ENCODE peak calls at places on chromosomes 4 and X, in ten cellular contexts. One of them, this sample, is unnamed.

GRCh38 chr4:54482529-54482961 is 175.2 kb upstream of the KIT start:
- DNase-seq in CD4-positive, alpha-beta T cell: no peak
- DNase-seq in endothelial cell: no peak
- DNase-seq in activated T-helper 9 cell treated with anti-CD3 and anti-CD28 coated beads, Interleukin-2, amount 50 U/mL, for 16 hours: no peak
- DNase-seq in stimulated activated CD4-positive, alpha-beta T cell treated with anti-CD3 and anti-CD28 coated beads, Interleukin-2, amount 100 ng/mL, for 48 hours: no peak
- DNase-seq in effector memory CD8-positive, alpha-beta T cell: no peak
- DNase-seq in non-pigmented ciliary epithelial cell: no peak
- DNase-seq in T-cell: no peak
- DNase-seq in left ventricle myocardium inferior: no peak
- DNase-seq in activated CD8-positive, alpha-beta memory T cell treated with anti-CD3 and anti-CD28 coated beads, Interleukin-2, amount 50 U/mL, for 4 hours: no peak
- DNase-seq in this sample: no peak

GRCh38 chrX:47814853-47815252 is 21.8 kb upstream of the ZNF81 start:
- DNase-seq in CD4-positive, alpha-beta T cell: no peak
- DNase-seq in endothelial cell: no peak
- DNase-seq in activated T-helper 9 cell treated with anti-CD3 and anti-CD28 coated beads, Interleukin-2, amount 50 U/mL, for 16 hours: no peak
- DNase-seq in stimulated activated CD4-positive, alpha-beta T cell treated with anti-CD3 and anti-CD28 coated beads, Interleukin-2, amount 100 ng/mL, for 48 hours: no peak
- DNase-seq in effector memory CD8-positive, alpha-beta T cell: no peak
- DNase-seq in non-pigmented ciliary epithelial cell: no peak
- DNase-seq in T-cell: no peak
- DNase-seq in left ventricle myocardium inferior: no peak
- DNase-seq in activated CD8-positive, alpha-beta memory T cell treated with anti-CD3 and anti-CD28 coated beads, Interleukin-2, amount 50 U/mL, for 4 hours: no peak
- DNase-seq in this sample: no peak

GRCh38 chr4:113943863-113944262 is 35.6 kb downstream of the ARSJ start:
- DNase-seq in CD4-positive, alpha-beta T cell: no peak
- DNase-seq in endothelial cell: no peak
- DNase-seq in activated T-helper 9 cell treated with anti-CD3 and anti-CD28 coated beads, Interleukin-2, amount 50 U/mL, for 16 hours: no peak
- DNase-seq in stimulated activated CD4-positive, alpha-beta T cell treated with anti-CD3 and anti-CD28 coated beads, Interleukin-2, amount 100 ng/mL, for 48 hours: no peak
- DNase-seq in effector memory CD8-positive, alpha-beta T cell: no peak
- DNase-seq in non-pigmented ciliary epithelial cell: no peak
- DNase-seq in T-cell: no peak
- DNase-seq in left ventricle myocardium inferior: no peak
- DNase-seq in activated CD8-positive, alpha-beta memory T cell treated with anti-CD3 and anti-CD28 coated beads, Interleukin-2, amount 50 U/mL, for 4 hours: no peak
- DNase-seq in this sample: no peak

GRCh38 chr4:52051615-52052474 is 741 bp downstream of the SPATA18 start:
- DNase-seq in CD4-positive, alpha-beta T cell: no peak
- DNase-seq in endothelial cell: peak
- DNase-seq in activated T-helper 9 cell treated with anti-CD3 and anti-CD28 coated beads, Interleukin-2, amount 50 U/mL, for 16 hours: no peak
- DNase-seq in stimulated activated CD4-positive, alpha-beta T cell treated with anti-CD3 and anti-CD28 coated beads, Interleukin-2, amount 100 ng/mL, for 48 hours: no peak
- DNase-seq in effector memory CD8-positive, alpha-beta T cell: no peak
- DNase-seq in non-pigmented ciliary epithelial cell: peak
- DNase-seq in T-cell: no peak
- DNase-seq in left ventricle myocardium inferior: peak
- DNase-seq in activated CD8-positive, alpha-beta memory T cell treated with anti-CD3 and anti-CD28 coated beads, Interleukin-2, amount 50 U/mL, for 4 hours: no peak
- DNase-seq in this sample: peak

GRCh38 chrX:123348468-123348867 is 164.4 kb downstream of the GRIA3 start:
- DNase-seq in CD4-positive, alpha-beta T cell: no peak
- DNase-seq in endothelial cell: no peak
- DNase-seq in activated T-helper 9 cell treated with anti-CD3 and anti-CD28 coated beads, Interleukin-2, amount 50 U/mL, for 16 hours: no peak
- DNase-seq in stimulated activated CD4-positive, alpha-beta T cell treated with anti-CD3 and anti-CD28 coated beads, Interleukin-2, amount 100 ng/mL, for 48 hours: no peak
- DNase-seq in effector memory CD8-positive, alpha-beta T cell: no peak
- DNase-seq in non-pigmented ciliary epithelial cell: no peak
- DNase-seq in T-cell: no peak
- DNase-seq in left ventricle myocardium inferior: no peak
- DNase-seq in activated CD8-positive, alpha-beta memory T cell treated with anti-CD3 and anti-CD28 coated beads, Interleukin-2, amount 50 U/mL, for 4 hours: no peak
- DNase-seq in this sample: no peak

GRCh38 chr4:174423257-174423944 is 98.9 kb downstream of the HPGD start:
- DNase-seq in CD4-positive, alpha-beta T cell: no peak
- DNase-seq in endothelial cell: no peak
- DNase-seq in activated T-helper 9 cell treated with anti-CD3 and anti-CD28 coated beads, Interleukin-2, amount 50 U/mL, for 16 hours: no peak
- DNase-seq in stimulated activated CD4-positive, alpha-beta T cell treated with anti-CD3 and anti-CD28 coated beads, Interleukin-2, amount 100 ng/mL, for 48 hours: no peak
- DNase-seq in effector memory CD8-positive, alpha-beta T cell: no peak
- DNase-seq in non-pigmented ciliary epithelial cell: peak
- DNase-seq in T-cell: no peak
- DNase-seq in left ventricle myocardium inferior: no peak
- DNase-seq in activated CD8-positive, alpha-beta memory T cell treated with anti-CD3 and anti-CD28 coated beads, Interleukin-2, amount 50 U/mL, for 4 hours: no peak
- DNase-seq in this sample: no peak

GRCh38 chr4:117137143-117137542 is 51.8 kb upstream of the TRAM1L1 start:
- DNase-seq in CD4-positive, alpha-beta T cell: no peak
- DNase-seq in endothelial cell: no peak
- DNase-seq in activated T-helper 9 cell treated with anti-CD3 and anti-CD28 coated beads, Interleukin-2, amount 50 U/mL, for 16 hours: no peak
- DNase-seq in stimulated activated CD4-positive, alpha-beta T cell treated with anti-CD3 and anti-CD28 coated beads, Interleukin-2, amount 100 ng/mL, for 48 hours: no peak
- DNase-seq in effector memory CD8-positive, alpha-beta T cell: no peak
- DNase-seq in non-pigmented ciliary epithelial cell: peak
- DNase-seq in T-cell: no peak
- DNase-seq in left ventricle myocardium inferior: no peak
- DNase-seq in activated CD8-positive, alpha-beta memory T cell treated with anti-CD3 and anti-CD28 coated beads, Interleukin-2, amount 50 U/mL, for 4 hours: no peak
- DNase-seq in this sample: no peak

GRCh38 chr4:185280608-185281007 is 71.2 kb downstream of the SNX25 start:
- DNase-seq in CD4-positive, alpha-beta T cell: no peak
- DNase-seq in endothelial cell: no peak
- DNase-seq in activated T-helper 9 cell treated with anti-CD3 and anti-CD28 coated beads, Interleukin-2, amount 50 U/mL, for 16 hours: no peak
- DNase-seq in stimulated activated CD4-positive, alpha-beta T cell treated with anti-CD3 and anti-CD28 coated beads, Interleukin-2, amount 100 ng/mL, for 48 hours: no peak
- DNase-seq in effector memory CD8-positive, alpha-beta T cell: no peak
- DNase-seq in non-pigmented ciliary epithelial cell: no peak
- DNase-seq in T-cell: no peak
- DNase-seq in left ventricle myocardium inferior: no peak
- DNase-seq in activated CD8-positive, alpha-beta memory T cell treated with anti-CD3 and anti-CD28 coated beads, Interleukin-2, amount 50 U/mL, for 4 hours: no peak
- DNase-seq in this sample: no peak

GRCh38 chrX:44314259-44314734 is 29.2 kb downstream of the EFHC2 start:
- DNase-seq in CD4-positive, alpha-beta T cell: no peak
- DNase-seq in endothelial cell: peak
- DNase-seq in activated T-helper 9 cell treated with anti-CD3 and anti-CD28 coated beads, Interleukin-2, amount 50 U/mL, for 16 hours: no peak
- DNase-seq in stimulated activated CD4-positive, alpha-beta T cell treated with anti-CD3 and anti-CD28 coated beads, Interleukin-2, amount 100 ng/mL, for 48 hours: no peak
- DNase-seq in effector memory CD8-positive, alpha-beta T cell: no peak
- DNase-seq in non-pigmented ciliary epithelial cell: peak
- DNase-seq in T-cell: no peak
- DNase-seq in left ventricle myocardium inferior: peak
- DNase-seq in activated CD8-positive, alpha-beta memory T cell treated with anti-CD3 and anti-CD28 coated beads, Interleukin-2, amount 50 U/mL, for 4 hours: no peak
- DNase-seq in this sample: no peak

GRCh38 chrX:139826065-139827044 is 106.5 kb downstream of the ATP11C start:
- DNase-seq in CD4-positive, alpha-beta T cell: no peak
- DNase-seq in endothelial cell: no peak
- DNase-seq in activated T-helper 9 cell treated with anti-CD3 and anti-CD28 coated beads, Interleukin-2, amount 50 U/mL, for 16 hours: no peak
- DNase-seq in stimulated activated CD4-positive, alpha-beta T cell treated with anti-CD3 and anti-CD28 coated beads, Interleukin-2, amount 100 ng/mL, for 48 hours: no peak
- DNase-seq in effector memory CD8-positive, alpha-beta T cell: no peak
- DNase-seq in non-pigmented ciliary epithelial cell: peak
- DNase-seq in T-cell: no peak
- DNase-seq in left ventricle myocardium inferior: no peak
- DNase-seq in activated CD8-positive, alpha-beta memory T cell treated with anti-CD3 and anti-CD28 coated beads, Interleukin-2, amount 50 U/mL, for 4 hours: no peak
- DNase-seq in this sample: no peak

GRCh38 chr4:67103001-67103737 is 442.1 kb downstream of the CENPC start:
- DNase-seq in CD4-positive, alpha-beta T cell: no peak
- DNase-seq in endothelial cell: no peak
- DNase-seq in activated T-helper 9 cell treated with anti-CD3 and anti-CD28 coated beads, Interleukin-2, amount 50 U/mL, for 16 hours: no peak
- DNase-seq in stimulated activated CD4-positive, alpha-beta T cell treated with anti-CD3 and anti-CD28 coated beads, Interleukin-2, amount 100 ng/mL, for 48 hours: no peak
- DNase-seq in effector memory CD8-positive, alpha-beta T cell: no peak
- DNase-seq in non-pigmented ciliary epithelial cell: no peak
- DNase-seq in T-cell: no peak
- DNase-seq in left ventricle myocardium inferior: no peak
- DNase-seq in activated CD8-positive, alpha-beta memory T cell treated with anti-CD3 and anti-CD28 coated beads, Interleukin-2, amount 50 U/mL, for 4 hours: no peak
- DNase-seq in this sample: no peak

GRCh38 chr4:88765729-88766128 is 68.1 kb upstream of the NAP1L5 start:
- DNase-seq in CD4-positive, alpha-beta T cell: no peak
- DNase-seq in endothelial cell: no peak
- DNase-seq in activated T-helper 9 cell treated with anti-CD3 and anti-CD28 coated beads, Interleukin-2, amount 50 U/mL, for 16 hours: no peak
- DNase-seq in stimulated activated CD4-positive, alpha-beta T cell treated with anti-CD3 and anti-CD28 coated beads, Interleukin-2, amount 100 ng/mL, for 48 hours: no peak
- DNase-seq in effector memory CD8-positive, alpha-beta T cell: no peak
- DNase-seq in non-pigmented ciliary epithelial cell: peak
- DNase-seq in T-cell: no peak
- DNase-seq in left ventricle myocardium inferior: peak
- DNase-seq in activated CD8-positive, alpha-beta memory T cell treated with anti-CD3 and anti-CD28 coated beads, Interleukin-2, amount 50 U/mL, for 4 hours: no peak
- DNase-seq in this sample: no peak

GRCh38 chr4:67725981-67726380 is 25.0 kb upstream of the UBA6 start:
- DNase-seq in CD4-positive, alpha-beta T cell: no peak
- DNase-seq in endothelial cell: no peak
- DNase-seq in activated T-helper 9 cell treated with anti-CD3 and anti-CD28 coated beads, Interleukin-2, amount 50 U/mL, for 16 hours: no peak
- DNase-seq in stimulated activated CD4-positive, alpha-beta T cell treated with anti-CD3 and anti-CD28 coated beads, Interleukin-2, amount 100 ng/mL, for 48 hours: no peak
- DNase-seq in effector memory CD8-positive, alpha-beta T cell: no peak
- DNase-seq in non-pigmented ciliary epithelial cell: peak
- DNase-seq in T-cell: no peak
- DNase-seq in left ventricle myocardium inferior: no peak
- DNase-seq in activated CD8-positive, alpha-beta memory T cell treated with anti-CD3 and anti-CD28 coated beads, Interleukin-2, amount 50 U/mL, for 4 hours: no peak
- DNase-seq in this sample: no peak

GRCh38 chr4:4477391-4477790 is 64.5 kb downstream of the STX18 start:
- DNase-seq in CD4-positive, alpha-beta T cell: no peak
- DNase-seq in endothelial cell: no peak
- DNase-seq in activated T-helper 9 cell treated with anti-CD3 and anti-CD28 coated beads, Interleukin-2, amount 50 U/mL, for 16 hours: no peak
- DNase-seq in stimulated activated CD4-positive, alpha-beta T cell treated with anti-CD3 and anti-CD28 coated beads, Interleukin-2, amount 100 ng/mL, for 48 hours: no peak
- DNase-seq in effector memory CD8-positive, alpha-beta T cell: no peak
- DNase-seq in non-pigmented ciliary epithelial cell: no peak
- DNase-seq in T-cell: no peak
- DNase-seq in left ventricle myocardium inferior: no peak
- DNase-seq in activated CD8-positive, alpha-beta memory T cell treated with anti-CD3 and anti-CD28 coated beads, Interleukin-2, amount 50 U/mL, for 4 hours: no peak
- DNase-seq in this sample: no peak

GRCh38 chrX:97527725-97528124 is 644.0 kb downstream of the RPA4 start:
- DNase-seq in CD4-positive, alpha-beta T cell: no peak
- DNase-seq in endothelial cell: no peak
- DNase-seq in activated T-helper 9 cell treated with anti-CD3 and anti-CD28 coated beads, Interleukin-2, amount 50 U/mL, for 16 hours: no peak
- DNase-seq in stimulated activated CD4-positive, alpha-beta T cell treated with anti-CD3 and anti-CD28 coated beads, Interleukin-2, amount 100 ng/mL, for 48 hours: no peak
- DNase-seq in effector memory CD8-positive, alpha-beta T cell: no peak
- DNase-seq in non-pigmented ciliary epithelial cell: no peak
- DNase-seq in T-cell: no peak
- DNase-seq in left ventricle myocardium inferior: no peak
- DNase-seq in activated CD8-positive, alpha-beta memory T cell treated with anti-CD3 and anti-CD28 coated beads, Interleukin-2, amount 50 U/mL, for 4 hours: no peak
- DNase-seq in this sample: no peak